ENCODE peak calls at places on chromosomes 11 and 22, in eight cellular contexts. G, T, Q, Y, P, B, H and K are unnamed samples.

GRCh38 chr11:130151196-130151595 is 8.4 kb upstream of the ST14 start:
- DNase-seq in P (no peak), Q (no peak), Y (no peak), G (no peak), B (no peak), T (no peak), H (no peak), K (no peak)

GRCh38 chr11:87355614-87356013 is 317.9 kb downstream of the TMEM135 start:
- DNase-seq in Y (no peak), P (no peak), Q (no peak), B (no peak), H (no peak), G (no peak), T (no peak), K (no peak)

GRCh38 chr22:44825310-44826150 is 73.2 kb downstream of the ARHGAP8 start:
- DNase-seq in T (no peak), H (no peak), B (no peak), Y (no peak), G (no peak), P (no peak), Q (no peak), K (no peak)

GRCh38 chr22:33114570-33114969 is 56.4 kb upstream of the SYN3 start:
- DNase-seq in T (no peak), G (no peak), P (no peak), B (no peak), Q (no peak), H (no peak), Y (no peak), K (no peak)

GRCh38 chr22:48845356-48845936 is 982.2 kb downstream of the BRD1 start:
- DNase-seq in B (no peak), Y (no peak), G (no peak), T (peak), H (no peak), P (no peak), Q (no peak), K (no peak)

GRCh38 chr22:36726007-36726380 is 22.4 kb upstream of the CACNG2 start:
- DNase-seq in Q (no peak), H (no peak), T (no peak), B (no peak), Y (no peak), G (no peak), P (no peak), K (no peak)

GRCh38 chr11:77052531-77052930 is 14.2 kb upstream of the CAPN5 start:
- DNase-seq in B (no peak), Q (no peak), P (no peak), T (no peak), H (no peak), G (no peak), Y (no peak), K (no peak)

GRCh38 chr11:76634934-76635333 is 35.6 kb downstream of the LRRC32 start:
- DNase-seq in Q (no peak), G (no peak), B (no peak), H (no peak), Y (no peak), P (no peak), T (no peak), K (no peak)

GRCh38 chr11:44627911-44628729 is 62.7 kb downstream of the CD82 start:
- DNase-seq in T (peak), B (no peak), P (no peak), Q (peak), Y (peak), G (peak), H (no peak), K (peak)

GRCh38 chr11:65014146-65014960 is at the start of gene ARL2:
- DNase-seq in Q (no peak), B (peak), Y (peak), P (peak), T (peak), H (peak), G (peak), K (no peak)